ENCODE peak calls at places on chromosomes 3 and 15, in four cellular contexts. V is uterus, B is foreskin fibroblast, D is right lobe of liver. P is an unnamed sample.
A peak's percentile ranks its signal among the peaks of the same experiment; 100 is the strongest.

GRCh38 chr15:87527875-87528274 is 728.7 kb downstream of the NTRK3 start:
- DNase-seq in B (no peak), V (no peak), D (no peak), P (no peak)

GRCh38 chr15:38671675-38672141 is 107.1 kb upstream of the RASGRP1 start:
- DNase-seq in B (peak; percentile 55), D (no peak), V (no peak), P (no peak)

GRCh38 chr3:69359916-69360315 is 26.0 kb downstream of the FRMD4B start:
- DNase-seq in D (no peak), B (no peak), V (no peak), P (no peak)

GRCh38 chr3:170632780-170633179 is 46.9 kb upstream of the SLC7A14 start:
- DNase-seq in V (no peak), B (peak; percentile 65), D (no peak), P (no peak)

GRCh38 chr3:18049101-18049500 is 306.7 kb upstream of the TBC1D5 start:
- DNase-seq in V (no peak), D (no peak), B (peak; percentile 41), P (no peak)

GRCh38 chr3:112638327-112639020 is 2.5 kb downstream of the CCDC80 start:
- DNase-seq in V (peak; percentile 58), D (no peak), B (no peak), P (no peak)

GRCh38 chr3:194870394-194871110 is 184.9 kb downstream of the FAM43A start:
- DNase-seq in D (peak; percentile 71), B (peak; percentile 58), V (no peak), P (peak; percentile 38)

GRCh38 chr3:35707904-35708303 is 68.6 kb downstream of the ARPP21 start:
- DNase-seq in D (no peak), V (no peak), B (peak; percentile 10), P (no peak)

GRCh38 chr3:69921651-69922050 is 77.9 kb upstream of the SAMMSON start:
- DNase-seq in V (no peak), D (no peak), B (no peak), P (no peak)

GRCh38 chr3:139457066-139457465 is 19.2 kb downstream of the RBP2 start:
- DNase-seq in B (no peak), D (no peak), V (no peak), P (no peak)

GRCh38 chr3:16178628-16178988 is 4.1 kb downstream of the GALNT15 start:
- DNase-seq in D (no peak), V (no peak), B (no peak), P (no peak)

GRCh38 chr15:31262143-31262530 is 64.5 kb upstream of the KLF13 start:
- DNase-seq in V (peak; percentile 3), D (peak; percentile 43), B (no peak), P (peak; percentile 28)

GRCh38 chr15:73942751-73943270 is 16.5 kb downstream of the LOXL1 start:
- DNase-seq in D (no peak), B (no peak), V (no peak), P (no peak)

GRCh38 chr15:97947465-97948262 is 12.8 kb upstream of the ARRDC4 start:
- DNase-seq in V (no peak), D (no peak), B (no peak), P (no peak)

GRCh38 chr3:132174500-132174899 is 139.7 kb upstream of the CPNE4 start:
- DNase-seq in V (no peak), D (no peak), B (peak; percentile 70), P (no peak)

GRCh38 chr3:157695586-157695985 is 192.4 kb upstream of the VEPH1 start:
- DNase-seq in D (no peak), V (no peak), B (peak; percentile 37), P (no peak)

GRCh38 chr3:149586871-149587270 is 71.0 kb downstream of the WWTR1 start:
- DNase-seq in D (no peak), B (peak; percentile 74), V (no peak), P (no peak)

GRCh38 chr3:52443268-52443610 is 1.7 kb downstream of the SEMA3G start:
- DNase-seq in D (no peak), V (no peak), B (no peak), P (no peak)

GRCh38 chr15:60477991-60478632 is 830 bp downstream of the ICE2 start:
- DNase-seq in V (no peak), D (no peak), B (peak; percentile 47), P (no peak)

GRCh38 chr3:81249540-81250029 is 511.9 kb downstream of the GBE1 start:
- DNase-seq in D (no peak), B (peak; percentile 49), V (no peak), P (no peak)

GRCh38 chr15:42215854-42216829 is 8.0 kb upstream of the VPS39 start:
- DNase-seq in V (no peak), B (no peak), D (no peak), P (no peak)

GRCh38 chr15:74240002-74240568 is 4.0 kb downstream of the CCDC33 start:
- DNase-seq in B (peak; percentile 81), D (peak; percentile 94), V (peak; percentile 67), P (peak; percentile 31)

GRCh38 chr15:63971427-63971805 is 74.9 kb downstream of the DAPK2 start:
- DNase-seq in V (no peak), B (no peak), D (peak; percentile 46), P (no peak)

GRCh38 chr3:158091526-158091925 is 14.7 kb downstream of the SHOX2 start:
- DNase-seq in B (peak; percentile 90), D (no peak), V (no peak), P (no peak)

GRCh38 chr15:95799286-95800187 is 531.0 kb upstream of the NR2F2 start:
- DNase-seq in V (no peak), D (no peak), B (peak; percentile 83), P (no peak)

GRCh38 chr3:15632212-15632580 is 30.7 kb downstream of the BTD start:
- DNase-seq in V (no peak), D (no peak), B (no peak), P (no peak)

GRCh38 chr3:84906065-84906464 is 52.7 kb upstream of the CADM2 start:
- DNase-seq in V (no peak), D (no peak), B (no peak), P (no peak)

GRCh38 chr3:195860456-195860855 is 47.9 kb downstream of the TNK2 start:
- DNase-seq in B (no peak), V (no peak), D (no peak), P (no peak)

GRCh38 chr15:101188517-101189340 is 63.1 kb downstream of the CHSY1 start:
- DNase-seq in B (peak; percentile 48), D (no peak), V (no peak), P (no peak)

GRCh38 chr15:80949756-80950155 is 39.9 kb downstream of the MESD start:
- DNase-seq in B (no peak), D (no peak), V (no peak), P (no peak)

GRCh38 chr3:49638445-49638844 is 35.7 kb upstream of the APEH start:
- DNase-seq in D (no peak), V (no peak), B (peak; percentile 65), P (no peak)

GRCh38 chr3:148943531-148944200 is 47.7 kb upstream of the GYG1 start:
- DNase-seq in D (no peak), B (peak; percentile 95), V (no peak), P (no peak)

GRCh38 chr3:60935709-60936108 is 315.5 kb downstream of the FHIT start:
- DNase-seq in B (peak; percentile 65), V (no peak), D (no peak), P (no peak)

GRCh38 chr3:126360046-126360713 is 3.0 kb upstream of the KLF15 start:
- DNase-seq in V (no peak), D (peak; percentile 18), B (no peak), P (no peak)

GRCh38 chr3:126357299-126358037 is at the start of gene KLF15:
- DNase-seq in B (peak; percentile 95), D (peak; percentile 94), V (peak; percentile 83), P (peak; percentile 80)

GRCh38 chr3:126358816-126359181 is 1.6 kb upstream of the KLF15 start:
- DNase-seq in V (no peak), D (no peak), B (no peak), P (no peak)

GRCh38 chr3:126356373-126357298 is 572 bp downstream of the KLF15 start:
- DNase-seq in B (peak; percentile 37), V (peak; percentile 48), D (peak; percentile 78), P (no peak)

DNA sequence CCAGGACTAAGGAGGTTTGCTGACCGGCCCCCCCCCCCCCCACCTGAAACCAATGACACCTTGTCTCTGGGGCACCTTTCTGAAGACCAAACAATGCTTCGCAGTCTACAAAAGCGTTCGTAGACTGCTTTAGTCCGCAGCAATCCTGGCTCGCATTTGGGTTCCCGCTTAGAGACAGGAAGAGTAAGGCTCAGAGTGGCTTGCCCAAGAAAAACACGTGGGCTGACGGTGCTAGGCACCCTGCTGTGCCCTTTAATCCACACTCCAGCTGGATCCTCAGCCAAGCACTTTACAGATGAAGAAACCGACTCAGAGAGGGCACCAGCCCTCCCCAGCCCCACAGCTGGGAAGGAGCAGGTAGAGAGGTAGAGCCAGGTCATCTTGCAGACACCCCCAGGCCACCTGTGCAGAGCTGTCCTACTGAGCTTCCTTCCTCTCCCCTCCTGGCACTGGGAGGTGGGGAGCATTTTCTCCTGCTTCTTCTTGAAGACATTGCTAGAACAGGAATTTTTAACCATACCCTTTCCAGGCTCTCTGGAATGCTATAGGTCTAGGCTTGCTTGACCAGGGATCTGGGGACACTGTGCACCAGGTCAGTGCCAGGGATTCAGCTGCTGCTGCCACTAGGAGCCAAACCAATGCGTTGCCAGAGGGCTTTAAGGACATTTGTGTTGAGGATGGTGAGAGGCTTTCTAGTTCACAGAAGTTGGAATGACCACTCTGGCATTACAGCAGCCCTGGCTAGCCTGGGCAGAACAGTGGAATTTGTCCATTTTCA is 1.0 kb upstream of the KLF15 start:
- DNase-seq in B (no peak), D (peak; percentile 88), V (peak; percentile 36), P (peak; percentile 36)
- H3K4me3 ChIP-seq in B (no peak overlapping the region), D (peak overlapping the region; percentile 73), V (peak overlapping the region; percentile 64), P (peak overlapping the region; percentile 82)

GRCh38 chr15:72227192-72227586 is 3.8 kb downstream of the PKM start:
- DNase-seq in D (no peak), B (peak; percentile 77), V (peak; percentile 53), P (no peak)
- H3K4me3 ChIP-seq in D (no peak overlapping the region), B (peak overlapping the region; percentile 30), V (no peak overlapping the region), P (no peak overlapping the region)

DNA sequence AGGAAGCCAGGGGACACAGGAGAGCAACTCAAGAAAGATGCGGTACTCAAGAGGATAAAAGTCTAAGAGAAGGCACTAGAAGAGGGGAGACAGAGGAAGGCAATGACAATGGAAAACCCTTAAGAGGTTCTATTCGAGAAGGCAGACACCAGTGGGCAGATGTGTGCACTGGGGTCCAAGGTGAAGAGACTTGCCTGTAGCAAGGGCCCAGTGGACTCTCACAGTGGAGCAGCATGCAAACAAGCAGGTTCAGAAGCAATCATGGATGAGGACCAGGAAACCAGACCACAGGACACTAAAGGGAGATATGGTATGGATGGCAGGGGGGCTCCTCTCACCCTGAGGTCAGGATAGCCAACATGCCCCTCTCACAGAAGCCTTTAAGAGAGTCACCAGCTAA is 2.7 kb downstream of the ADCY5 start:
- DNase-seq in D (no peak), B (no peak), V (no peak), P (no peak)
- H3K4me3 ChIP-seq in D (no peak overlapping the region), B (no peak overlapping the region), V (no peak overlapping the region), P (peak overlapping the region; percentile 78)

DNA sequence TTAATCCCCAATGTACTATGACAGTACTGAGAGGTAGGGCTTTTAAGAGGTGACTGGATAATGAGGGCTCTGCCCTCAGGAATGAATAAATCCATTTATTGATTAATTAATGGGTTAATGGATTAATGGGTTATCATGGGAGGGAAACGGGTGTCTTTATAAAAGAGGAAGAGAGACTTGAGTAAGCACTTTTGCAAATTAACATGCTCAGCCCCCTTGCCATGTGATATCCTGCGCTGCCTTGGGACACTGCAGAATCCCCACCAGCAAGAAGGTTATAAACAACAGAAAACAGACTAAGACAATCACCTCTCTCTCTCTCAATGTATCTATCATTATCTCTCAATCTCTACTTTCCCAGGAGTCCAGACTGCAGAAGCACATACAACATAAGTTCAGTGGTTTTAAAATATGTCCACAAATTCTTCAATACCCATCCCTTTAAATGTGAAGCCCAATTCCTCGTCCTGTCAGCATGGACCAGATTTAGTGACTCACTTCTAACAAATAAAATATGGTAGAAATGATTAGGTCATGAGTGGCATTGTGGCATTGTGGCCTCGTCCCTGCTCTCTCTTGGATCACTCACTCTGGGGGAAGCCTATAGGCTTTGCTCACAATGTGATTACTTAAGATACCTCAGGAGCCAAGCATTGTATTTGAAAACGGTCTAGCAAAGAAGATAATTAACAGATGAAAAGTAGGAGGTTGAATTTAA is 40.1 kb upstream of the IL12A start:
- DNase-seq in V (no peak), D (no peak), B (peak; percentile 66), P (no peak)
- H3K4me3 ChIP-seq in V (no peak overlapping the region), D (no peak overlapping the region), B (no peak overlapping the region), P (no peak overlapping the region)

P was measured in breast epithelium.